ENCODE peak calls at places on chromosome 12, in four cellular contexts. One of them, this sample, is unnamed.

GRCh38 chr12:49342914-49343731 is 3.6 kb upstream of the DNAJC22 start:
- DNase-seq in HCT116: no peak
- DNase-seq in SK-N-SH: no peak
- DNase-seq in astrocyte of the cerebellum: no peak
- DNase-seq in this sample: no peak

GRCh38 chr12:127822743-127823433 is 444.1 kb upstream of the TMEM132C start:
- DNase-seq in HCT116: no peak
- DNase-seq in SK-N-SH: no peak
- DNase-seq in astrocyte of the cerebellum: peak
- DNase-seq in this sample: no peak

GRCh38 chr12:92739099-92739498 is 36.3 kb downstream of the PLEKHG7 start:
- DNase-seq in HCT116: no peak
- DNase-seq in SK-N-SH: no peak
- DNase-seq in astrocyte of the cerebellum: no peak
- DNase-seq in this sample: no peak

GRCh38 chr12:51536159-51536558 is 54.9 kb upstream of the SCN8A start:
- DNase-seq in HCT116: no peak
- DNase-seq in SK-N-SH: no peak
- DNase-seq in astrocyte of the cerebellum: no peak
- DNase-seq in this sample: no peak

GRCh38 chr12:124694846-124695497 is 127.6 kb upstream of the NCOR2 start:
- DNase-seq in HCT116: no peak
- DNase-seq in SK-N-SH: no peak
- DNase-seq in astrocyte of the cerebellum: peak
- DNase-seq in this sample: no peak

GRCh38 chr12:42306297-42306696 is 19.6 kb downstream of the ZCRB1 start:
- DNase-seq in HCT116: no peak
- DNase-seq in SK-N-SH: no peak
- DNase-seq in astrocyte of the cerebellum: no peak
- DNase-seq in this sample: no peak

GRCh38 chr12:63325757-63326156 is 174.8 kb upstream of the AVPR1A start:
- DNase-seq in HCT116: no peak
- DNase-seq in SK-N-SH: no peak
- DNase-seq in astrocyte of the cerebellum: no peak
- DNase-seq in this sample: no peak

GRCh38 chr12:126518596-126519200 is 1453.5 kb downstream of the AACS start:
- DNase-seq in HCT116: no peak
- DNase-seq in SK-N-SH: no peak
- DNase-seq in astrocyte of the cerebellum: peak
- DNase-seq in this sample: no peak

GRCh38 chr12:29088611-29089219 is 60.4 kb upstream of the FAR2 start:
- DNase-seq in HCT116: no peak
- DNase-seq in SK-N-SH: peak
- DNase-seq in astrocyte of the cerebellum: no peak
- DNase-seq in this sample: no peak

GRCh38 chr12:5884846-5885245 is 60.2 kb downstream of the ANO2 start:
- DNase-seq in HCT116: no peak
- DNase-seq in SK-N-SH: no peak
- DNase-seq in astrocyte of the cerebellum: no peak
- DNase-seq in this sample: no peak

GRCh38 chr12:5888816-5889315 is 56.2 kb downstream of the ANO2 start:
- DNase-seq in HCT116: no peak
- DNase-seq in SK-N-SH: no peak
- DNase-seq in astrocyte of the cerebellum: no peak
- DNase-seq in this sample: no peak

GRCh38 chr12:5887758-5888157 is 57.3 kb downstream of the ANO2 start:
- DNase-seq in HCT116: no peak
- DNase-seq in SK-N-SH: no peak
- DNase-seq in astrocyte of the cerebellum: no peak
- DNase-seq in this sample: no peak

GRCh38 chr12:5884285-5884684 is 60.8 kb downstream of the ANO2 start:
- DNase-seq in HCT116: no peak
- DNase-seq in SK-N-SH: no peak
- DNase-seq in astrocyte of the cerebellum: no peak
- DNase-seq in this sample: no peak

GRCh38 chr12:5889381-5890047 is 55.5 kb downstream of the ANO2 start:
- DNase-seq in HCT116: peak
- DNase-seq in SK-N-SH: peak
- DNase-seq in astrocyte of the cerebellum: no peak
- DNase-seq in this sample: no peak
- TF ChIP-seq CTCF in HCT116: peak
- TF ChIP-seq CTCF in SK-N-SH: peak
- TF ChIP-seq CTCF in astrocyte of the cerebellum: no peak
- TF ChIP-seq CTCF in this sample: no peak

GRCh38 chr12:109127533-109128242 is 11.3 kb downstream of the ACACB start:
- DNase-seq in HCT116: no peak
- DNase-seq in SK-N-SH: no peak
- DNase-seq in astrocyte of the cerebellum: no peak
- DNase-seq in this sample: no peak
- H3K4me3 ChIP-seq in HCT116: no peak
- H3K4me3 ChIP-seq in SK-N-SH: no peak
- H3K4me3 ChIP-seq in astrocyte of the cerebellum: no peak
- H3K4me3 ChIP-seq in this sample: no peak

GRCh38 chr12:113005759-113006158 is 27.4 kb downstream of the OAS2 start:
- DNase-seq in HCT116: peak
- DNase-seq in SK-N-SH: peak
- DNase-seq in astrocyte of the cerebellum: no peak
- DNase-seq in this sample: no peak
- TF ChIP-seq CTCF in HCT116: peak
- TF ChIP-seq CTCF in SK-N-SH: peak
- TF ChIP-seq CTCF in astrocyte of the cerebellum: peak
- TF ChIP-seq CTCF in this sample: peak

GRCh38 chr12:110739488-110739887 is 3.2 kb downstream of the PPP1CC start:
- DNase-seq in HCT116: no peak
- DNase-seq in SK-N-SH: no peak
- DNase-seq in astrocyte of the cerebellum: no peak
- DNase-seq in this sample: no peak
- H3K4me3 ChIP-seq in HCT116: no peak
- H3K4me3 ChIP-seq in SK-N-SH: peak
- H3K4me3 ChIP-seq in astrocyte of the cerebellum: peak
- H3K4me3 ChIP-seq in this sample: no peak

GRCh38 chr12:9636807-9637206 is 29.1 kb upstream of the KLRB1 start:
- DNase-seq in HCT116: no peak
- DNase-seq in SK-N-SH: no peak
- DNase-seq in astrocyte of the cerebellum: no peak
- DNase-seq in this sample: no peak
- TF ChIP-seq CTCF in HCT116: peak
- TF ChIP-seq CTCF in SK-N-SH: peak
- TF ChIP-seq CTCF in astrocyte of the cerebellum: no peak
- TF ChIP-seq CTCF in this sample: no peak

This sample was measured in LNCaP clone FGC.